ENCODE peak calls at places on chromosomes 4 and X, in nine cellular contexts. One of them, this sample, is unnamed.

GRCh38 chrX:108091878-108092291 is 307 bp downstream of the ATG4A start:
- DNase-seq in MM.1S: peak; percentile 23
- DNase-seq in fibroblast of lung: no peak
- DNase-seq in HCT116: peak; percentile 8
- DNase-seq in GM23248: peak; percentile 33
- DNase-seq in GM23338: no peak
- DNase-seq in PC-3: peak; percentile 21
- DNase-seq in PC-9: peak; percentile 46
- DNase-seq in hepatocyte: no peak
- DNase-seq in this sample: no peak

GRCh38 chr4:128031756-128032384 is 29.2 kb upstream of the LARP1B start:
- DNase-seq in MM.1S: no peak
- DNase-seq in fibroblast of lung: no peak
- DNase-seq in HCT116: no peak
- DNase-seq in GM23248: no peak
- DNase-seq in GM23338: no peak
- DNase-seq in PC-3: no peak
- DNase-seq in PC-9: no peak
- DNase-seq in hepatocyte: no peak
- DNase-seq in this sample: no peak

GRCh38 chr4:137905930-137906329 is 336.2 kb downstream of the SLC7A11 start:
- DNase-seq in MM.1S: no peak
- DNase-seq in fibroblast of lung: peak; percentile 26
- DNase-seq in HCT116: no peak
- DNase-seq in GM23248: peak; percentile 15
- DNase-seq in GM23338: no peak
- DNase-seq in PC-3: no peak
- DNase-seq in PC-9: no peak
- DNase-seq in hepatocyte: no peak
- DNase-seq in this sample: no peak

GRCh38 chr4:174281182-174281737 is 2.2 kb downstream of the FBXO8 start:
- DNase-seq in MM.1S: no peak
- DNase-seq in fibroblast of lung: no peak
- DNase-seq in HCT116: no peak
- DNase-seq in GM23248: no peak
- DNase-seq in GM23338: no peak
- DNase-seq in PC-3: no peak
- DNase-seq in PC-9: no peak
- DNase-seq in hepatocyte: no peak
- DNase-seq in this sample: no peak

GRCh38 chr4:2366252-2367192 is 51.9 kb downstream of the ZFYVE28 start:
- DNase-seq in MM.1S: no peak
- DNase-seq in fibroblast of lung: no peak
- DNase-seq in HCT116: no peak
- DNase-seq in GM23248: peak; percentile 20
- DNase-seq in GM23338: no peak
- DNase-seq in PC-3: no peak
- DNase-seq in PC-9: no peak
- DNase-seq in hepatocyte: no peak
- DNase-seq in this sample: no peak

GRCh38 chr4:108360857-108361820 is 192.4 kb upstream of the LEF1 start:
- DNase-seq in MM.1S: no peak
- DNase-seq in fibroblast of lung: peak; percentile 98
- DNase-seq in HCT116: no peak
- DNase-seq in GM23248: peak; percentile 81
- DNase-seq in GM23338: peak; percentile 69
- DNase-seq in PC-3: peak; percentile 4
- DNase-seq in PC-9: peak; percentile 49
- DNase-seq in hepatocyte: peak; percentile 40
- DNase-seq in this sample: peak; percentile 43

GRCh38 chrX:123959281-123960063 is 2.0 kb upstream of the STAG2 start:
- DNase-seq in MM.1S: peak; percentile 15
- DNase-seq in fibroblast of lung: peak; percentile 36
- DNase-seq in HCT116: no peak
- DNase-seq in GM23248: peak; percentile 61
- DNase-seq in GM23338: peak; percentile 19
- DNase-seq in PC-3: peak; percentile 43
- DNase-seq in PC-9: no peak
- DNase-seq in hepatocyte: peak; percentile 27
- DNase-seq in this sample: peak; percentile 39

GRCh38 chrX:136047969-136048368 is 62.7 kb downstream of the SLC9A6 start:
- DNase-seq in MM.1S: no peak
- DNase-seq in fibroblast of lung: peak; percentile 45
- DNase-seq in HCT116: no peak
- DNase-seq in GM23248: peak; percentile 82
- DNase-seq in GM23338: no peak
- DNase-seq in PC-3: peak; percentile 37
- DNase-seq in PC-9: no peak
- DNase-seq in hepatocyte: no peak
- DNase-seq in this sample: no peak

GRCh38 chrX:1519022-1519497 is 17.9 kb downstream of the P2RY8 start:
- DNase-seq in MM.1S: no peak
- DNase-seq in fibroblast of lung: no peak
- DNase-seq in HCT116: no peak
- DNase-seq in GM23248: no peak
- DNase-seq in GM23338: no peak
- DNase-seq in PC-3: no peak
- DNase-seq in PC-9: no peak
- DNase-seq in hepatocyte: no peak
- DNase-seq in this sample: no peak

GRCh38 chrX:1511829-1512228 is 25.2 kb downstream of the P2RY8 start:
- DNase-seq in MM.1S: no peak
- DNase-seq in fibroblast of lung: no peak
- DNase-seq in HCT116: no peak
- DNase-seq in GM23248: no peak
- DNase-seq in GM23338: no peak
- DNase-seq in PC-3: no peak
- DNase-seq in PC-9: no peak
- DNase-seq in hepatocyte: no peak
- DNase-seq in this sample: no peak

GRCh38 chrX:1520350-1520749 is 16.6 kb downstream of the P2RY8 start:
- DNase-seq in MM.1S: no peak
- DNase-seq in fibroblast of lung: no peak
- DNase-seq in HCT116: no peak
- DNase-seq in GM23248: no peak
- DNase-seq in GM23338: no peak
- DNase-seq in PC-3: no peak
- DNase-seq in PC-9: no peak
- DNase-seq in hepatocyte: no peak
- DNase-seq in this sample: no peak

GRCh38 chrX:1518512-1518911 is 18.5 kb downstream of the P2RY8 start:
- DNase-seq in MM.1S: no peak
- DNase-seq in fibroblast of lung: no peak
- DNase-seq in HCT116: no peak
- DNase-seq in GM23248: no peak
- DNase-seq in GM23338: no peak
- DNase-seq in PC-3: no peak
- DNase-seq in PC-9: no peak
- DNase-seq in hepatocyte: no peak
- DNase-seq in this sample: no peak

GRCh38 chrX:1516596-1517104 is 20.3 kb downstream of the P2RY8 start:
- DNase-seq in MM.1S: no peak
- DNase-seq in fibroblast of lung: no peak
- DNase-seq in HCT116: no peak
- DNase-seq in GM23248: no peak
- DNase-seq in GM23338: no peak
- DNase-seq in PC-3: no peak
- DNase-seq in PC-9: no peak
- DNase-seq in hepatocyte: no peak
- DNase-seq in this sample: no peak
- H3K79me2 ChIP-seq in MM.1S: peaks cover 69% of the 10 kb centered on the region
- H3K79me2 ChIP-seq in fibroblast of lung: no peaks in the 10 kb centered on the region
- H3K79me2 ChIP-seq in HCT116: no peaks in the 10 kb centered on the region
- H3K79me2 ChIP-seq in GM23248: no peaks in the 10 kb centered on the region
- H3K79me2 ChIP-seq in GM23338: no peaks in the 10 kb centered on the region
- H3K79me2 ChIP-seq in PC-3: no peaks in the 10 kb centered on the region
- H3K79me2 ChIP-seq in PC-9: no peaks in the 10 kb centered on the region
- H3K79me2 ChIP-seq in hepatocyte: no peaks in the 10 kb centered on the region
- H3K79me2 ChIP-seq in this sample: no peaks in the 10 kb centered on the region

GRCh38 chr4:21947768-21948346 is 715 bp downstream of the KCNIP4 start:
- DNase-seq in MM.1S: no peak
- DNase-seq in fibroblast of lung: no peak
- DNase-seq in HCT116: no peak
- DNase-seq in GM23248: peak; percentile 3
- DNase-seq in GM23338: no peak
- DNase-seq in PC-3: no peak
- DNase-seq in PC-9: no peak
- DNase-seq in hepatocyte: no peak
- DNase-seq in this sample: no peak

GRCh38 chr4:21946858-21947257 is 1.7 kb downstream of the KCNIP4 start:
- DNase-seq in MM.1S: no peak
- DNase-seq in fibroblast of lung: no peak
- DNase-seq in HCT116: no peak
- DNase-seq in GM23248: no peak
- DNase-seq in GM23338: no peak
- DNase-seq in PC-3: no peak
- DNase-seq in PC-9: no peak
- DNase-seq in hepatocyte: no peak
- DNase-seq in this sample: no peak

GRCh38 chr4:21949073-21949457 is 493 bp upstream of the KCNIP4 start:
- DNase-seq in MM.1S: no peak
- DNase-seq in fibroblast of lung: peak; percentile 9
- DNase-seq in HCT116: no peak
- DNase-seq in GM23248: peak; percentile 33
- DNase-seq in GM23338: peak; percentile 37
- DNase-seq in PC-3: no peak
- DNase-seq in PC-9: no peak
- DNase-seq in hepatocyte: peak; percentile 23
- DNase-seq in this sample: peak; percentile 46

GRCh38 chr4:21952549-21952948 is 4.0 kb upstream of the KCNIP4 start:
- DNase-seq in MM.1S: no peak
- DNase-seq in fibroblast of lung: no peak
- DNase-seq in HCT116: no peak
- DNase-seq in GM23248: no peak
- DNase-seq in GM23338: no peak
- DNase-seq in PC-3: no peak
- DNase-seq in PC-9: no peak
- DNase-seq in hepatocyte: no peak
- DNase-seq in this sample: no peak

DNA sequence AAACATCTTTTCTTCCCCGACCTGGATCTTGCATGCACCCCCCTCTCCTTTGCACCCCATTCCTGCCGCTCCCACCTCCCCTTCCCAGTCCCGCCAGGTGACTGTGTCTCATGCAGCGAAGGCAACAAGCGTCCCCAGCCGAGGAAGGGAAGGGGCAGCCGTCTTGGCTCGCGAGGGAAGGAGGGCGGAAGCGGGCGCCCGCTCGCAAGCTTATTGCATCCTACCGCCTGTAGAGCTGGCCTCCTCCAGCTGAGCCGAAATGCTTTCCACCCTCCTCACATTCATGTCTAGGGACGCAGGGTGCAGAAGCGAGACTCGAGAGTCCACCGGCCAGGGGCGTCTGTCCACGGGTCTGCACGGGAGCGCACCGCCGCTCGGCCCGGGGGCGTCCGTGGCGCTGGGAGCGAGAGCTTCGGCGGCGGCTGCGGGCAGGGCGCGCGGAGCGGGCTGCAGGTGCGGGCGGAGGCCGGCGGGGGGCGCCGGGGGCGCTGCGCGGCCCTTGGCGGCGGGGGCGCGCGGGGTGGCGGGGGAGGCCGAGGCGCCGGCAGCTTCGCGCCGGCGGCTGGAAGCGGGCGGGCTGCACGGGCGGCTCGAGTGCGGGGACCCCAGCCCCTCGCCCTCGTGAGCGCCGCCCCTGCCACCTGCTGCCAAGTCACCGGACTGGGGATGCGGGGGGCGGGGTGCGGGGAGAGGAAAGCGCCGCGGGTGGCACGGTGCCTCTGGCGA is at the start of gene KCNIP4:
- DNase-seq in MM.1S: peak; percentile 27
- DNase-seq in fibroblast of lung: peak; percentile 46
- DNase-seq in HCT116: no peak
- DNase-seq in GM23248: peak; percentile 63
- DNase-seq in GM23338: peak; percentile 69
- DNase-seq in PC-3: no peak
- DNase-seq in PC-9: no peak
- DNase-seq in hepatocyte: peak; percentile 63
- DNase-seq in this sample: peak; percentile 83
- TF ChIP-seq EZH2 in MM.1S: no peak
- TF ChIP-seq EZH2 in fibroblast of lung: peak; percentile 75
- TF ChIP-seq EZH2 in HCT116: no peak
- TF ChIP-seq EZH2 in GM23248: no peak
- TF ChIP-seq EZH2 in GM23338: peak; percentile 28
- TF ChIP-seq EZH2 in PC-3: no peak
- TF ChIP-seq EZH2 in PC-9: no peak
- TF ChIP-seq EZH2 in hepatocyte: peak; percentile 64
- TF ChIP-seq EZH2 in this sample: peak; percentile 67

GRCh38 chrX:154357205-154357604 is 17.2 kb downstream of the FLNA start:
- DNase-seq in MM.1S: no peak
- DNase-seq in fibroblast of lung: no peak
- DNase-seq in HCT116: no peak
- DNase-seq in GM23248: no peak
- DNase-seq in GM23338: no peak
- DNase-seq in PC-3: no peak
- DNase-seq in PC-9: no peak
- DNase-seq in hepatocyte: no peak
- DNase-seq in this sample: no peak

GRCh38 chrX:154360155-154360713 is 14.2 kb downstream of the FLNA start:
- DNase-seq in MM.1S: no peak
- DNase-seq in fibroblast of lung: no peak
- DNase-seq in HCT116: no peak
- DNase-seq in GM23248: no peak
- DNase-seq in GM23338: no peak
- DNase-seq in PC-3: no peak
- DNase-seq in PC-9: no peak
- DNase-seq in hepatocyte: no peak
- DNase-seq in this sample: no peak

GRCh38 chrX:154358011-154358410 is 16.4 kb downstream of the FLNA start:
- DNase-seq in MM.1S: no peak
- DNase-seq in fibroblast of lung: no peak
- DNase-seq in HCT116: no peak
- DNase-seq in GM23248: no peak
- DNase-seq in GM23338: no peak
- DNase-seq in PC-3: no peak
- DNase-seq in PC-9: no peak
- DNase-seq in hepatocyte: no peak
- DNase-seq in this sample: no peak

GRCh38 chrX:154359362-154360154 is 14.9 kb downstream of the FLNA start:
- DNase-seq in MM.1S: no peak
- DNase-seq in fibroblast of lung: no peak
- DNase-seq in HCT116: no peak
- DNase-seq in GM23248: no peak
- DNase-seq in GM23338: no peak
- DNase-seq in PC-3: no peak
- DNase-seq in PC-9: no peak
- DNase-seq in hepatocyte: no peak
- DNase-seq in this sample: no peak

DNA sequence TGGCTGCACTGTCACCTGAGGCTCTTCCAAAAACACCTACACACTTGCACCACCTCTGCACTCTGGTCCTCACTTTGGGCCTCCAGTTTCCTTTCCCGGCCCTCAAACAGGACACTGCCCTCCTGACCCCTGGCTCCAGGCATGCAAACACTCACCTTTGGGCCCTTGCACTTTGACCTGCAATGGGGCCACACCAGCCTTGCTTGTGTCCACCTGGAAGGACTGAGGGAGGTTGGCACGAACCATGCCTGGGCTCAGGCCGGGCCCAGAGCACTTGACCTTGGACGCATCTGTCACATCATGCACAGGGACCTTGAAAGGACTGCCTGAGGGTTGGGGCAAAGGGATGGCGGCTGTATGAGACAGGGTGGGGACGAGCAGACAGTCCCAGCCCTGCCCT is 15.6 kb downstream of the FLNA start:
- DNase-seq in MM.1S: no peak
- DNase-seq in fibroblast of lung: no peak
- DNase-seq in HCT116: no peak
- DNase-seq in GM23248: no peak
- DNase-seq in GM23338: no peak
- DNase-seq in PC-3: no peak
- DNase-seq in PC-9: no peak
- DNase-seq in hepatocyte: no peak
- DNase-seq in this sample: no peak
- H3K79me2 ChIP-seq in MM.1S: no peaks in the 10 kb centered on the region
- H3K79me2 ChIP-seq in fibroblast of lung: peaks cover 78% of the 10 kb centered on the region
- H3K79me2 ChIP-seq in HCT116: peaks cover 24% of the 10 kb centered on the region
- H3K79me2 ChIP-seq in GM23248: peaks cover 69% of the 10 kb centered on the region
- H3K79me2 ChIP-seq in GM23338: peaks cover 6% of the 10 kb centered on the region
- H3K79me2 ChIP-seq in PC-3: peaks cover 25% of the 10 kb centered on the region
- H3K79me2 ChIP-seq in PC-9: no peaks in the 10 kb centered on the region
- H3K79me2 ChIP-seq in hepatocyte: peaks cover 5% of the 10 kb centered on the region
- H3K79me2 ChIP-seq in this sample: no peaks in the 10 kb centered on the region

GRCh38 chr4:24228692-24229091 is 338.8 kb upstream of the PPARGC1A start:
- DNase-seq in MM.1S: no peak
- DNase-seq in fibroblast of lung: no peak
- DNase-seq in HCT116: no peak
- DNase-seq in GM23248: no peak
- DNase-seq in GM23338: no peak
- DNase-seq in PC-3: no peak
- DNase-seq in PC-9: no peak
- DNase-seq in hepatocyte: peak; percentile 35
- DNase-seq in this sample: no peak

GRCh38 chr4:24229976-24230375 is 340.1 kb upstream of the PPARGC1A start:
- DNase-seq in MM.1S: no peak
- DNase-seq in fibroblast of lung: peak; percentile 50
- DNase-seq in HCT116: no peak
- DNase-seq in GM23248: peak; percentile 86
- DNase-seq in GM23338: no peak
- DNase-seq in PC-3: no peak
- DNase-seq in PC-9: no peak
- DNase-seq in hepatocyte: no peak
- DNase-seq in this sample: no peak

GRCh38 chr4:24224446-24224845 is 334.6 kb upstream of the PPARGC1A start:
- DNase-seq in MM.1S: no peak
- DNase-seq in fibroblast of lung: no peak
- DNase-seq in HCT116: no peak
- DNase-seq in GM23248: no peak
- DNase-seq in GM23338: no peak
- DNase-seq in PC-3: no peak
- DNase-seq in PC-9: no peak
- DNase-seq in hepatocyte: peak; percentile 9
- DNase-seq in this sample: no peak

GRCh38 chr4:24226667-24227066 is 336.8 kb upstream of the PPARGC1A start:
- DNase-seq in MM.1S: peak; percentile 72
- DNase-seq in fibroblast of lung: peak; percentile 67
- DNase-seq in HCT116: no peak
- DNase-seq in GM23248: peak; percentile 70
- DNase-seq in GM23338: no peak
- DNase-seq in PC-3: no peak
- DNase-seq in PC-9: no peak
- DNase-seq in hepatocyte: no peak
- DNase-seq in this sample: no peak

GRCh38 chr4:24226018-24226417 is 336.2 kb upstream of the PPARGC1A start:
- DNase-seq in MM.1S: no peak
- DNase-seq in fibroblast of lung: peak; percentile 26
- DNase-seq in HCT116: no peak
- DNase-seq in GM23248: peak; percentile 80
- DNase-seq in GM23338: no peak
- DNase-seq in PC-3: no peak
- DNase-seq in PC-9: no peak
- DNase-seq in hepatocyte: no peak
- DNase-seq in this sample: no peak
- TF ChIP-seq EZH2 in MM.1S: no peak
- TF ChIP-seq EZH2 in fibroblast of lung: no peak
- TF ChIP-seq EZH2 in HCT116: no peak
- TF ChIP-seq EZH2 in GM23248: no peak
- TF ChIP-seq EZH2 in GM23338: no peak
- TF ChIP-seq EZH2 in PC-3: no peak
- TF ChIP-seq EZH2 in PC-9: no peak
- TF ChIP-seq EZH2 in hepatocyte: no peak
- TF ChIP-seq EZH2 in this sample: no peak

This sample was measured in neural progenitor cell.